ENCODE peak calls at places on chromosomes 6 and 20, in four cellular contexts. R is right cardiac atrium, W is small intestine, Y is body of pancreas. F is an unnamed sample.

GRCh38 chr6:117840541-117840983 is 66.5 kb upstream of the SLC35F1 start:
- DNase-seq in Y (no peak), R (no peak), W (peak; percentile 20), F (peak; percentile 14)

GRCh38 chr6:28525496-28526039 is at the start of gene GPX5:
- DNase-seq in Y (no peak), R (no peak), W (no peak), F (no peak)

GRCh38 chr6:155448823-155449789 is 6.5 kb downstream of the NOX3 start:
- DNase-seq in Y (no peak), R (no peak), W (no peak), F (no peak)

GRCh38 chr6:6931047-6932025 is 176.4 kb upstream of the RREB1 start:
- DNase-seq in Y (no peak), W (peak; percentile 8), R (no peak), F (no peak)

GRCh38 chr6:142945446-142946180 is 637 bp upstream of the HIVEP2 start:
- DNase-seq in W (peak; percentile 57), Y (peak; percentile 75), R (peak; percentile 78), F (peak; percentile 58)

GRCh38 chr6:13769655-13770053 is 44.7 kb downstream of the MCUR1 start:
- DNase-seq in R (peak; percentile 41), Y (no peak), W (no peak), F (no peak)

GRCh38 chr6:74742793-74743508 is 462.9 kb downstream of the COL12A1 start:
- DNase-seq in Y (no peak), R (no peak), W (no peak), F (no peak)

GRCh38 chr6:39934060-39934757 is at the start of gene MOCS1:
- DNase-seq in R (peak; percentile 96), Y (peak; percentile 89), W (peak; percentile 83), F (peak; percentile 63)

GRCh38 chr6:68778356-68779020 is 143.4 kb downstream of the ADGRB3 start:
- DNase-seq in W (peak; percentile 4), R (no peak), Y (no peak), F (peak; percentile 73)

GRCh38 chr6:113065606-113066005 is 718.5 kb downstream of the RFPL4B start:
- DNase-seq in W (no peak), Y (no peak), R (no peak), F (peak; percentile 75)

GRCh38 chr20:896626-897025 is 19.5 kb downstream of the ANGPT4 start:
- DNase-seq in Y (no peak), R (no peak), W (no peak), F (no peak)

GRCh38 chr20:574297-574942 is 30.8 kb upstream of the CSNK2A1 start:
- DNase-seq in W (no peak), R (peak; percentile 68), Y (no peak), F (no peak)

GRCh38 chr6:7146079-7146828 is 38.5 kb downstream of the RREB1 start:
- DNase-seq in Y (peak; percentile 78), R (peak; percentile 65), W (peak; percentile 69), F (no peak)

GRCh38 chr6:2611092-2611491 is 139.6 kb downstream of the MYLK4 start:
- DNase-seq in R (no peak), Y (no peak), W (peak; percentile 6), F (no peak)

GRCh38 chr6:24631671-24632070 is 14.3 kb downstream of the KIAA0319 start:
- DNase-seq in W (no peak), R (no peak), Y (no peak), F (no peak)

GRCh38 chr6:143176090-143177021 is 115.7 kb downstream of the AIG1 start:
- DNase-seq in R (no peak), W (no peak), Y (no peak), F (peak; percentile 87)

GRCh38 chr6:39980839-39981580 is 46.7 kb upstream of the MOCS1 start:
- DNase-seq in Y (peak; percentile 55), W (peak; percentile 62), R (peak; percentile 48), F (peak; percentile 66)

GRCh38 chr6:122063090-122063489 is 336.4 kb upstream of the HSF2 start:
- DNase-seq in R (no peak), W (no peak), Y (no peak), F (no peak)

GRCh38 chr20:42836339-42836738 is 353.4 kb downstream of the PTPRT start:
- DNase-seq in Y (no peak), R (no peak), W (no peak), F (no peak)

GRCh38 chr20:43183526-43183925 is 6.2 kb downstream of the PTPRT start:
- DNase-seq in R (no peak), Y (no peak), W (no peak), F (no peak)

GRCh38 chr6:158316022-158316421 is 3.8 kb downstream of the TULP4 start:
- DNase-seq in W (no peak), Y (no peak), R (no peak), F (no peak)

GRCh38 chr20:8800089-8800488 is 268.8 kb upstream of the PLCB4 start:
- DNase-seq in R (no peak), W (no peak), Y (no peak), F (no peak)

GRCh38 chr6:79034865-79035264 is 43.2 kb downstream of the PHIP start:
- DNase-seq in Y (no peak), R (no peak), W (no peak), F (no peak)

GRCh38 chr6:50141100-50141499 is 91.4 kb upstream of the DEFB112 start:
- DNase-seq in R (no peak), W (no peak), Y (no peak), F (no peak)

GRCh38 chr20:39152126-39152525 is 190.0 kb downstream of the DHX35 start:
- DNase-seq in W (no peak), Y (peak; percentile 8), R (no peak), F (no peak)

GRCh38 chr6:142087950-142088857 is 44.5 kb upstream of the GJE1 start:
- DNase-seq in W (no peak), R (no peak), Y (no peak), F (no peak)

GRCh38 chr6:153564803-153565202 is 433.7 kb upstream of the RGS17 start:
- DNase-seq in R (no peak), W (no peak), Y (no peak), F (no peak)

GRCh38 chr6:166379800-166380199 is 2.9 kb downstream of the MPC1 start:
- DNase-seq in Y (peak; percentile 75), W (no peak), R (no peak), F (no peak)

GRCh38 chr6:21610376-21610775 is 16.8 kb downstream of the SOX4 start:
- DNase-seq in R (no peak), W (no peak), Y (no peak), F (no peak)

GRCh38 chr6:159513914-159514313 is 179.1 kb downstream of the SOD2 start:
- DNase-seq in Y (no peak), W (no peak), R (no peak), F (no peak)

GRCh38 chr6:87675004-87675681 is 26.9 kb downstream of the AKIRIN2 start:
- DNase-seq in W (no peak), R (no peak), Y (no peak), F (no peak)

GRCh38 chr6:57207141-57207540 is 15.0 kb downstream of the RAB23 start:
- DNase-seq in W (no peak), Y (no peak), R (no peak), F (no peak)

GRCh38 chr6:35083507-35083906 is 57.6 kb downstream of the TCP11 start:
- DNase-seq in R (no peak), Y (peak; percentile 1), W (peak; percentile 43), F (no peak)

GRCh38 chr6:170438402-170438753 is 114.7 kb downstream of the PSMB1 start:
- DNase-seq in R (peak; percentile 85), Y (peak; percentile 90), W (peak; percentile 81), F (peak; percentile 98)
- H3K27ac ChIP-seq in R (no peak overlapping the region), Y (peak overlapping the region; percentile 47), W (no peak overlapping the region), F (peak overlapping the region; percentile 62)

GRCh38 chr20:62935968-62936585 is 1.9 kb upstream of the GID8 start:
- DNase-seq in W (no peak), Y (no peak), R (no peak), F (no peak)
- H3K4me3 ChIP-seq in W (no peak overlapping the region), Y (no peak overlapping the region), R (no peak overlapping the region), F (peak overlapping the region; percentile 99)

GRCh38 chr20:32661820-32662528 is 11.8 kb downstream of the C20orf203 start:
- DNase-seq in R (no peak), W (no peak), Y (no peak), F (no peak)

GRCh38 chr20:32667030-32667429 is 6.7 kb downstream of the C20orf203 start:
- DNase-seq in W (no peak), R (no peak), Y (peak; percentile 59), F (no peak)

GRCh38 chr20:32660661-32661060 is 13.1 kb downstream of the C20orf203 start:
- DNase-seq in R (no peak), Y (no peak), W (no peak), F (no peak)

GRCh38 chr20:32663704-32664351 is 9.9 kb downstream of the C20orf203 start:
- DNase-seq in R (no peak), Y (no peak), W (no peak), F (no peak)

DNA sequence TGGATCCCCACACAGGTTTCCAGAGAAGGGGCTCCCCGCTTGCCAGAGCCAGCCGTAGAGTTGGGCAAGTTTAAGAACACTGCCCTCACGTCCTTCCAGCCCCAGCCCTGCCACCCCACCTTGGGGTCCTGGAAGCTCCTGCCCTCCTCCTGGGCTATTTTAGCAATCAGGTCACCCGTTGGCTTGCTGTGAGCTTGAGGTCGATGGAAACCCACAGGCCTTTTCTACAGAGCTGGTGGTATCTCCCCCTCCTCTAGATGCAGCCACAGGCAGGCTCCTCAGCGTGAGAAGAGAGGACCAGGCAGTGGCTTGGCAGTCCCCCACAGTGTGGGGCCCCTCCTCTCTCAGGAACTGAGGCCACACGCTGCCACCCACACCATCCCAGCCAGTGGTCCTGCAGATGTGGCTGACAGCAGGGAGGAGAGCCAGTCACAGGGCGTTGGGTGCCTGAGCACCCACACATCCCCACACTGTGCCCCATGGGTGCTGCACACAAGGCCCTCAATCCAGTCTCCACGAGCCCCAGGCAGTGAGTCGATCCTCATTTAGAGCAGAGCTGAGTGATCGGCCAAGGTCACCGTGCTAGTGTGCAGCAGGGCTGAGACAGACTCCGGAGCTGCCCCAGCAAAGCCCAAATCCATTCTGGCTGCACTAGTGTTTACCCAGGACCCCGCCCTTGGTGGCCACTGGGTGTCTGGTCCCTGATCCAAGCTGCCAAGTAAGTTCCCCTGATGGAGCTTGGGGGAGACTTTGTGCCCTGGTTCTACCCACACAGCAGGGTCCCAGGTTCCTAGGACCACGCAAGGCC is 9.2 kb downstream of the C20orf203 start:
- DNase-seq in W (no peak), Y (peak; percentile 61), R (no peak), F (no peak)
- H3K27ac ChIP-seq in W (no peak overlapping the region), Y (peak overlapping the region; percentile 32), R (no peak overlapping the region), F (no peak overlapping the region)

GRCh38 chr20:19888269-19888669 is 128.9 kb upstream of the NAA20 start:
- DNase-seq in Y (peak; percentile 22), W (peak; percentile 61), R (peak; percentile 59), F (peak; percentile 60)
- H3K4me3 ChIP-seq in Y (no peak overlapping the region), W (peak overlapping the region; percentile 0), R (peak overlapping the region; percentile 44), F (no peak overlapping the region)

GRCh38 chr6:4937414-4937813 is 66.4 kb downstream of the RPP40 start:
- DNase-seq in R (no peak), W (no peak), Y (no peak), F (no peak)

GRCh38 chr6:4942673-4943009 is 61.2 kb downstream of the RPP40 start:
- DNase-seq in R (no peak), Y (no peak), W (no peak), F (no peak)

GRCh38 chr6:4941782-4942672 is 61.8 kb downstream of the RPP40 start:
- DNase-seq in W (peak; percentile 42), Y (peak; percentile 18), R (no peak), F (peak; percentile 72)

GRCh38 chr6:4939241-4939640 is 64.6 kb downstream of the RPP40 start:
- DNase-seq in W (no peak), R (no peak), Y (no peak), F (no peak)

GRCh38 chr6:4940416-4940815 is 63.4 kb downstream of the RPP40 start:
- DNase-seq in Y (no peak), W (no peak), R (no peak), F (peak; percentile 11)
- H3K27ac ChIP-seq in Y (no peak overlapping the region), W (no peak overlapping the region), R (no peak overlapping the region), F (no peak overlapping the region)

GRCh38 chr20:64080813-64081619 is 1.1 kb downstream of the OPRL1 start:
- DNase-seq in W (no peak), R (peak; percentile 57), Y (no peak), F (no peak)
- H3K4me3 ChIP-seq in W (no peak overlapping the region), R (no peak overlapping the region), Y (no peak overlapping the region), F (no peak overlapping the region)

F was measured in SJCRH30.